ENCODE peak calls at places on chromosomes 5 and 9, in four cellular contexts. S is activated CD8-positive, alpha-beta memory T cell treated with anti-CD3 and anti-CD28 coated beads, Interleukin-2, amount 50 U/mL, for 48 hours; Y is NCI-H345; R is activated T-cell treated with anti-CD3 and anti-CD28 coated beads, Interleukin-2, amount 50 U/mL, for 72 hours. E is an unnamed sample.

GRCh38 chr5:140857987-140858240 is 2.2 kb downstream of the PCDHA10 start:
- DNase-seq in S (no peak), R (no peak), Y (no peak), E (no peak)

GRCh38 chr9:125746017-125746773 is 978 bp upstream of the PBX3 start:
- DNase-seq in Y (peak), R (peak), S (peak), E (peak)

GRCh38 chr5:56900858-56901578 is 8.4 kb upstream of the SETD9 start:
- DNase-seq in S (no peak), R (peak), Y (peak), E (peak)

GRCh38 chr5:113520429-113520828 is 6.9 kb downstream of the YTHDC2 start:
- DNase-seq in R (peak), S (no peak), Y (no peak), E (peak)

GRCh38 chr5:178372091-178372695 is 139.6 kb upstream of the PHYKPL start:
- DNase-seq in Y (no peak), S (no peak), R (no peak), E (peak)

GRCh38 chr9:96015876-96016686 is 140.6 kb downstream of the ERCC6L2 start:
- DNase-seq in Y (no peak), S (no peak), R (peak), E (peak)

GRCh38 chr5:76851713-76852369 is 2.0 kb downstream of the S100Z start:
- DNase-seq in R (no peak), Y (no peak), S (no peak), E (no peak)

GRCh38 chr5:83000448-83000847 is 76.7 kb downstream of the TMEM167A start:
- DNase-seq in S (no peak), R (no peak), Y (no peak), E (no peak)

GRCh38 chr9:137083418-137084004 is 3.3 kb upstream of the MAN1B1 start:
- DNase-seq in Y (no peak), R (peak), S (no peak), E (peak)

GRCh38 chr5:171599396-171599795 is 179.9 kb downstream of the FGF18 start:
- DNase-seq in S (no peak), R (no peak), Y (no peak), E (no peak)

GRCh38 chr5:102903074-102903871 is 148.2 kb downstream of the PAM start:
- DNase-seq in S (no peak), Y (no peak), R (no peak), E (no peak)

GRCh38 chr5:156376751-156377150 is 49.8 kb downstream of the SGCD start:
- DNase-seq in Y (no peak), S (no peak), R (no peak), E (no peak)

GRCh38 chr9:129320575-129321311 is 142.7 kb upstream of the IER5L start:
- DNase-seq in Y (no peak), S (peak), R (peak), E (peak)

GRCh38 chr9:15423328-15423985 is 781 bp downstream of the SNAPC3 start:
- DNase-seq in Y (peak), S (no peak), R (no peak), E (peak)

GRCh38 chr5:172479034-172479783 is 24.9 kb upstream of the SH3PXD2B start:
- DNase-seq in S (peak), Y (peak), R (peak), E (peak)

GRCh38 chr9:124001445-124001799 is 10.1 kb upstream of the LHX2 start:
- DNase-seq in S (no peak), Y (no peak), R (no peak), E (no peak)

GRCh38 chr9:75540185-75540584 is 350.3 kb upstream of the PCSK5 start:
- DNase-seq in R (no peak), S (no peak), Y (no peak), E (no peak)

GRCh38 chr9:35499029-35499700 is 9.3 kb downstream of the RUSC2 start:
- DNase-seq in S (no peak), Y (no peak), R (no peak), E (no peak)

GRCh38 chr9:127360829-127361228 is 36.1 kb upstream of the SLC2A8 start:
- DNase-seq in S (no peak), Y (no peak), R (no peak), E (peak)

GRCh38 chr5:180640765-180641565 is 8.4 kb downstream of the FLT4 start:
- DNase-seq in Y (no peak), S (peak), R (no peak), E (no peak)

GRCh38 chr9:134641173-134641985 is at the start of gene COL5A1:
- DNase-seq in R (peak), S (peak), Y (peak), E (peak)

GRCh38 chr9:96136992-96137665 is 164.8 kb downstream of the HSD17B3 start:
- DNase-seq in R (no peak), S (no peak), Y (no peak), E (peak)

GRCh38 chr5:95617057-95617456 is 2.8 kb upstream of the GPR150 start:
- DNase-seq in R (no peak), S (no peak), Y (no peak), E (peak)

GRCh38 chr5:133049726-133050048 is 2.1 kb upstream of the HSPA4 start:
- DNase-seq in S (no peak), R (no peak), Y (no peak), E (no peak)

GRCh38 chr5:168288349-168289245 is 2.8 kb upstream of the WWC1 start:
- DNase-seq in Y (no peak), R (no peak), S (no peak), E (no peak)

GRCh38 chr5:103669615-103670014 is 107.0 kb upstream of the NUDT12 start:
- DNase-seq in S (no peak), R (no peak), Y (peak), E (no peak)